ENCODE peak calls at places on chromosomes 13 and 19, in seven cellular contexts. E is colonic mucosa, G is progenitor cell of endocrine pancreas, N is dorsolateral prefrontal cortex, R is OCI-LY7, F is mucosa of descending colon, P is fibroblast of lung. C is an unnamed sample.

GRCh38 chr19:29878973-29879654 is 62.9 kb upstream of the URI1 start:
- DNase-seq in E (no peak), G (no peak), N (no peak), R (peak), F (no peak), P (peak), C (no peak)

GRCh38 chr13:31945202-31945978 is 86.2 kb upstream of the FRY start:
- DNase-seq in E (peak), G (no peak), N (peak), R (no peak), F (peak), P (peak), C (no peak)

GRCh38 chr13:22517544-22517943 is 663.2 kb upstream of the SGCG start:
- DNase-seq in E (no peak), G (no peak), N (no peak), R (no peak), F (no peak), P (peak), C (no peak)

GRCh38 chr13:109998808-109999528 is 212.6 kb upstream of the IRS2 start:
- DNase-seq in E (no peak), G (no peak), N (no peak), R (no peak), F (no peak), P (peak), C (no peak)

GRCh38 chr19:294341-294818 is 3.2 kb upstream of the PLPP2 start:
- DNase-seq in E (no peak), G (no peak), N (no peak), R (no peak), F (no peak), P (no peak), C (no peak)

GRCh38 chr19:8331263-8331840 is 10.1 kb downstream of the RPS28 start:
- DNase-seq in E (no peak), G (no peak), N (no peak), R (no peak), F (peak), P (no peak), C (no peak)

GRCh38 chr19:3340340-3340739 is 26.0 kb upstream of the NFIC start:
- DNase-seq in E (no peak), G (no peak), N (no peak), R (no peak), F (no peak), P (no peak), C (no peak)

GRCh38 chr19:906480-906879 is 6.5 kb downstream of the R3HDM4 start:
- DNase-seq in E (no peak), G (no peak), N (no peak), R (peak), F (no peak), P (no peak), C (no peak)

GRCh38 chr19:57363734-57364181 is 407 bp downstream of the TRAPPC2B start:
- DNase-seq in E (no peak), G (no peak), N (no peak), R (peak), F (no peak), P (no peak), C (no peak)

GRCh38 chr19:13234518-13234917 is 84.3 kb downstream of the IER2 start:
- DNase-seq in E (peak), G (no peak), N (no peak), R (peak), F (peak), P (peak), C (no peak)

GRCh38 chr19:4794971-4795370 is 3.4 kb downstream of the FEM1A start:
- DNase-seq in E (no peak), G (no peak), N (no peak), R (no peak), F (no peak), P (no peak), C (no peak)

GRCh38 chr13:98890186-98890585 is 87.7 kb downstream of the DOCK9 start:
- DNase-seq in E (no peak), G (no peak), N (peak), R (no peak), F (no peak), P (peak), C (no peak)

GRCh38 chr13:48954086-48954485 is 21.6 kb upstream of the FNDC3A start:
- DNase-seq in E (no peak), G (no peak), N (no peak), R (no peak), F (no peak), P (peak), C (no peak)

GRCh38 chr13:111198979-111199378 is 83.9 kb downstream of the ARHGEF7 start:
- DNase-seq in E (no peak), G (no peak), N (no peak), R (no peak), F (no peak), P (no peak), C (no peak)

GRCh38 chr13:89925107-89925506 is 1422.4 kb upstream of the MIR17HG start:
- DNase-seq in E (no peak), G (no peak), N (no peak), R (no peak), F (no peak), P (peak), C (no peak)

GRCh38 chr13:94712812-94713555 is 639 bp upstream of the SOX21 start:
- DNase-seq in E (no peak), G (peak), N (peak), R (no peak), F (peak), P (peak), C (no peak)

GRCh38 chr19:53898680-53899341 is 10.3 kb upstream of the CACNG7 start:
- DNase-seq in E (no peak), G (no peak), N (no peak), R (no peak), F (no peak), P (no peak), C (no peak)

GRCh38 chr19:28303502-28303901 is 909.4 kb downstream of the UQCRFS1 start:
- DNase-seq in E (no peak), G (no peak), N (no peak), R (no peak), F (no peak), P (no peak), C (no peak)

GRCh38 chr19:58558066-58558622 is at the start of gene UBE2M:
- DNase-seq in E (peak), G (no peak), N (no peak), R (peak), F (peak), P (no peak), C (no peak)

GRCh38 chr13:78241278-78241919 is 322.8 kb upstream of the EDNRB start:
- DNase-seq in E (peak), G (peak), N (no peak), R (peak), F (no peak), P (peak), C (no peak)

GRCh38 chr19:16773259-16773658 is 53.6 kb downstream of the NWD1 start:
- DNase-seq in E (no peak), G (no peak), N (no peak), R (no peak), F (no peak), P (no peak), C (no peak)

GRCh38 chr13:24228852-24229458 is 68.4 kb downstream of the SPATA13 start:
- DNase-seq in E (peak), G (no peak), N (no peak), R (peak), F (no peak), P (peak), C (no peak)

GRCh38 chr19:2977001-2977685 is at the start of gene TLE6:
- DNase-seq in E (peak), G (peak), N (peak), R (peak), F (peak), P (peak), C (peak)

GRCh38 chr13:24693862-24694471 is 13.8 kb downstream of the ATP12A start:
- DNase-seq in E (peak), G (peak), N (no peak), R (peak), F (no peak), P (peak), C (peak)

GRCh38 chr13:28889317-28889716 is 69.2 kb downstream of the MTUS2 start:
- DNase-seq in E (no peak), G (no peak), N (no peak), R (no peak), F (no peak), P (no peak), C (no peak)

GRCh38 chr19:39187552-39187943 is 9.2 kb upstream of the NCCRP1 start:
- DNase-seq in E (no peak), G (no peak), N (no peak), R (no peak), F (no peak), P (no peak), C (no peak)

GRCh38 chr19:13100031-13100588 is 2.5 kb downstream of the LYL1 start:
- DNase-seq in E (no peak), G (no peak), N (no peak), R (peak), F (no peak), P (no peak), C (no peak)

GRCh38 chr13:90118467-90119071 is 1228.9 kb upstream of the MIR17HG start:
- DNase-seq in E (no peak), G (no peak), N (no peak), R (no peak), F (no peak), P (no peak), C (no peak)

GRCh38 chr13:60338754-60339153 is 58.3 kb upstream of the TDRD3 start:
- DNase-seq in E (no peak), G (no peak), N (no peak), R (no peak), F (no peak), P (no peak), C (no peak)

GRCh38 chr13:50370303-50370950 is 355.2 kb downstream of the KCNRG start:
- DNase-seq in E (no peak), G (no peak), N (no peak), R (peak), F (no peak), P (no peak), C (no peak)

GRCh38 chr19:10520652-10521318 is 3.5 kb upstream of the S1PR5 start:
- DNase-seq in E (no peak), G (no peak), N (no peak), R (no peak), F (no peak), P (no peak), C (no peak)

GRCh38 chr13:93233997-93234416 is 7.4 kb downstream of the GPC6 start:
- DNase-seq in E (no peak), G (no peak), N (no peak), R (peak), F (no peak), P (no peak), C (no peak)

GRCh38 chr19:46493236-46494114 is 2.2 kb downstream of the PNMA8B start:
- DNase-seq in E (no peak), G (no peak), N (no peak), R (peak), F (no peak), P (no peak), C (no peak)

GRCh38 chr13:45335397-45336024 is 5.5 kb downstream of the TPT1 start:
- DNase-seq in E (no peak), G (no peak), N (no peak), R (no peak), F (no peak), P (no peak), C (no peak)

GRCh38 chr13:45718992-45719391 is 16.9 kb downstream of the CBY2 start:
- DNase-seq in E (no peak), G (no peak), N (no peak), R (no peak), F (no peak), P (no peak), C (no peak)

GRCh38 chr19:2294377-2295335 is 12.7 kb upstream of the PEAK3 start:
- DNase-seq in E (no peak), G (no peak), N (no peak), R (no peak), F (no peak), P (peak), C (peak)

GRCh38 chr13:72255908-72256307 is 388.9 kb upstream of the DACH1 start:
- DNase-seq in E (peak), G (peak), N (no peak), R (no peak), F (no peak), P (peak), C (no peak)

DNA sequence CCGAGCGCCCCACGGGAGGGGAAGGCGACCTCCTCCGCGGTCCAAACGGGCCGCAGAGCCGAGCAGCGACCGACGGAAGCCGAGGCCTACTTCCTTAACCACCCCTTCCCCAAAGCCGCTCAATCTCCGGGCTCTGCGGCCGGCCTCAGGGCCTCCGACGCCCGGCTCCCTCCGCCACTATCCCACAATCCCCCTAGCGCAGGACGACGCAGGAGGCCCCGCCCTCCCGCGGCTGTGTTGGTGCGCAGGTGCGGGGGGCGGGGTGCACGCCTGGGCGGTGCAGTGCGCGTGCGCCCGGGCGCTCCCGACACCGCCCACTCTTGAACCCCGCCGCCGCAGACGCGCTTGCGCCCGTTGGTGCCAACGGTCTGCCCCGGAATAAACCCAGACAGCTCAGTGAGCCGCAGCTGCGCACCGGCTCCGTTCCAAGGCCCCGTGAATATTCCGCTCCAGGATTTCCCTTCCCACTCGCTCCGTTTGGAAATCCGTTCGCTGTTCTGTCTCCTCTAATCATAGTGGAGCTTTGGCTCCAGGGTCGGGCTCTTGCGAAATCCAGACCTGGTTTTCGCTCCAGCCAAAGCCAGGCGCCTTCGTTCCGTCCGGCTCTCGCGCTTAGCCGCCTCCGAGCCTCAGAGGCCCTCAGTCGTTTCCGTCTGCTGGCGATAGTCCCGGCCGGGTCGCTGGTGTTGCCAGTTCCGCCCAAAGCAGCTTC is at the start of gene PPP6R1:
- DNase-seq in E (peak), G (peak), N (peak), R (peak), F (peak), P (peak), C (peak)
- TF ChIP-seq CTCF in E (no peak), G (no peak), N (no peak), R (no peak), F (peak), P (no peak), C (no peak)

GRCh38 chr19:49816616-49817015 is 1.5 kb upstream of the MED25 start:
- DNase-seq in E (no peak), G (no peak), N (no peak), R (no peak), F (no peak), P (no peak), C (no peak)

GRCh38 chr19:49820125-49820524 is 2.0 kb downstream of the MED25 start:
- DNase-seq in E (no peak), G (no peak), N (no peak), R (no peak), F (no peak), P (no peak), C (no peak)

GRCh38 chr19:49818691-49819331 is 722 bp downstream of the MED25 start:
- DNase-seq in E (no peak), G (no peak), N (no peak), R (peak), F (peak), P (no peak), C (no peak)

GRCh38 chr19:49814010-49814409 is 918 bp upstream of the FUZ start:
- DNase-seq in E (no peak), G (no peak), N (no peak), R (no peak), F (no peak), P (no peak), C (no peak)

DNA sequence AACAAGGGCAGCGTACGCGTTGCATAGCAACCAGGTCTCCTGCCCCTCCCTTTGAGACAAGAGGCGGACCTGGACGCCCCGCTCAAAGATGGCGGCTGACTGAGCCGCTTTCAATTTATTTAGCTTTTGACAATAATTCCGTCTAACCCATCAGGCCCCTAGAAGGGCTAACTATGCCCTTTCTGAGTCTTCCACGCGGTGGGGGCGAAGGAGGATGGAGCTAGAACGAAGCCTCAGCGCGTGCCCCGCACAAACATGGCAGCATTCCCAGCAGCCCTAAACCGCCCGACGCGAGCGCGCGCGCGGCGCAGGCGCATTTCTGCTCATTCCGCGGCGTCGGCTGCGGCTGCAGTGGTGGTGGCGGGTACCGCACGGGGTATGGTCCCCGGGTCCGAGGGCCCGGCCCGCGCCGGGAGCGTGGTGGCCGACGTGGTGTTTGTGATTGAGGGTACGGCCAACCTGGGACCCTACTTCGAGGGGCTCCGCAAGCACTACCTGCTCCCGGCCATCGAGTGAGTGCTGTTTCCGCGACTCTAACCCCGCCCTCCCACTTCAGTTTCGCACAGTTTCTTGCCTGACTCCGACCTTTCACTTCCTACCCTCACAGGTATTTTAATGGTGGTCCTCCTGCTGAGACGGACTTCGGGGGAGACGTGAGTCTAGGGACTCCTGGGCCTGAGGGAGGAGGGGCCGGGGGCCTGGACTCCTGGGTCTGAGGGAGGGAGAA is at the start of gene MED25:
- DNase-seq in E (peak), G (peak), N (peak), R (peak), F (peak), P (peak), C (peak)
- TF ChIP-seq CTCF in E (no peak), G (peak), N (peak), R (no peak), F (peak), P (no peak), C (no peak)

GRCh38 chr19:44666852-44667251 is 4.4 kb upstream of the CEACAM19 start:
- DNase-seq in E (no peak), G (no peak), N (no peak), R (no peak), F (no peak), P (no peak), C (no peak)

GRCh38 chr19:44661904-44662303 is 9.4 kb upstream of the CEACAM19 start:
- DNase-seq in E (no peak), G (no peak), N (no peak), R (no peak), F (no peak), P (peak), C (no peak)

GRCh38 chr19:44662686-44663085 is 8.6 kb upstream of the CEACAM19 start:
- DNase-seq in E (no peak), G (no peak), N (no peak), R (no peak), F (no peak), P (peak), C (no peak)

GRCh38 chr19:44663996-44664395 is 7.3 kb upstream of the CEACAM19 start:
- DNase-seq in E (no peak), G (no peak), N (no peak), R (no peak), F (no peak), P (no peak), C (no peak)

DNA sequence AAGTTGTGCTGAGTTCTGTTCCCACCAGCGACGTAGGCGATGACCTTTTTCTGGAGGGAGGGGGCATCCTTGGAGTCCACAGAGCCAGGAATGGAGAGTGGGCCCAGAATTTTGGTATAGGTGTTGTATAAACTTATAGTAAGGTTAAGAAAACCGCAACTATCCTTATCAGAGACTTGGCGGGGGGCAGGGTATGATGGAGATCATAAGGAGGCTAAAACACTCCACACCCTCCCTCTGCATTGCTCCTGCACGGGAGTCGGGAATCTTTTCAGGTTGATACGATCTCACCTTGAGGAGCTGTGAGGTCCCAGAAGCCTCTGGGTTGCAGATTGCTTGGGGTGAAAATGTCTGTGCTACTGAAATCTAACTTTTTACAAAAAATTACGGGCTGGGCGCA is 6.3 kb upstream of the CEACAM19 start:
- DNase-seq in E (no peak), G (no peak), N (no peak), R (no peak), F (no peak), P (no peak), C (no peak)
- TF ChIP-seq CTCF in E (no peak), G (no peak), N (no peak), R (no peak), F (no peak), P (no peak), C (no peak)

DNA sequence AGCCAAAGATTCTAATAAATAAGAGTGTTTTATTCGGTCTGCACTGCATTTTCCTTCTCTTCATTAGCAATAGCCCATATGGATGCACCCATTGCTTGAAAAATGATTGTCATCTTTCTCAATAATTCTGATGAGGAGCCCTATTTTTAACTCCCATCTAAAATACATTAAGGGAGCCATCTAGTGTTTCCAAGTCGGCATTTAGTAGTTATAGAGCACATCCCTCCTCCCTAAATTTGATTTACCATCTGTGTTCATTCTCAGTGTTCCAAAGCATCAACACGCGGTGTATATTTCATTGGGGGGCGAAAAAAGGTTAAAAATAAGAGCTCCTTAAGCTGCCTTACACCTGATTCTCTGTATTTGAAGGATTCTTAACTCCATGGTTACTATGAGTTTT is 119.2 kb upstream of the IPO5 start:
- DNase-seq in E (no peak), G (no peak), N (no peak), R (no peak), F (no peak), P (peak), C (no peak)
- TF ChIP-seq CTCF in E (no peak), G (no peak), N (no peak), R (no peak), F (no peak), P (no peak), C (peak)

C was measured in D721Med.